ENCODE peak calls at places on chromosomes 7 and 10, in six cellular contexts. One of them, this sample, is unnamed.

GRCh38 chr7:45349102-45349501 is 191.5 kb downstream of the RAMP3 start:
- DNase-seq in IMR-90: no peak
- DNase-seq in iPS DF 6.9: no peak
- DNase-seq in right cardiac atrium: no peak
- DNase-seq in CD4-positive, alpha-beta memory T cell: no peak
- DNase-seq in CD8-positive, alpha-beta T cell: no peak
- DNase-seq in this sample: no peak

GRCh38 chr10:22230331-22230833 is 12.6 kb upstream of the EBLN1 start:
- DNase-seq in IMR-90: peak
- DNase-seq in CD8-positive, alpha-beta T cell: no peak
- DNase-seq in iPS DF 6.9: no peak
- DNase-seq in CD4-positive, alpha-beta memory T cell: peak
- DNase-seq in right cardiac atrium: peak
- DNase-seq in this sample: no peak

GRCh38 chr10:14751576-14752330 is 22.9 kb downstream of the FAM107B start:
- DNase-seq in right cardiac atrium: peak
- DNase-seq in iPS DF 6.9: peak
- DNase-seq in IMR-90: peak
- DNase-seq in CD8-positive, alpha-beta T cell: no peak
- DNase-seq in CD4-positive, alpha-beta memory T cell: no peak
- DNase-seq in this sample: peak

GRCh38 chr10:110876000-110876399 is 4.3 kb downstream of the PDCD4 start:
- DNase-seq in CD4-positive, alpha-beta memory T cell: no peak
- DNase-seq in IMR-90: no peak
- DNase-seq in iPS DF 6.9: no peak
- DNase-seq in right cardiac atrium: no peak
- DNase-seq in CD8-positive, alpha-beta T cell: no peak
- DNase-seq in this sample: no peak

GRCh38 chr10:71527135-71527534 is 130.4 kb downstream of the CDH23 start:
- DNase-seq in iPS DF 6.9: no peak
- DNase-seq in right cardiac atrium: peak
- DNase-seq in IMR-90: no peak
- DNase-seq in CD4-positive, alpha-beta memory T cell: no peak
- DNase-seq in CD8-positive, alpha-beta T cell: no peak
- DNase-seq in this sample: no peak

GRCh38 chr10:35635576-35635975 is 6.5 kb downstream of the FZD8 start:
- DNase-seq in iPS DF 6.9: no peak
- DNase-seq in right cardiac atrium: no peak
- DNase-seq in CD8-positive, alpha-beta T cell: no peak
- DNase-seq in IMR-90: peak
- DNase-seq in CD4-positive, alpha-beta memory T cell: no peak
- DNase-seq in this sample: no peak

GRCh38 chr7:94710256-94710655 is 54.3 kb upstream of the SGCE start:
- DNase-seq in CD4-positive, alpha-beta memory T cell: no peak
- DNase-seq in right cardiac atrium: no peak
- DNase-seq in CD8-positive, alpha-beta T cell: no peak
- DNase-seq in IMR-90: peak
- DNase-seq in iPS DF 6.9: no peak
- DNase-seq in this sample: no peak

GRCh38 chr7:89104748-89105685 is 309.5 kb upstream of the TEX47 start:
- DNase-seq in CD4-positive, alpha-beta memory T cell: no peak
- DNase-seq in right cardiac atrium: no peak
- DNase-seq in iPS DF 6.9: no peak
- DNase-seq in IMR-90: no peak
- DNase-seq in CD8-positive, alpha-beta T cell: no peak
- DNase-seq in this sample: no peak

GRCh38 chr10:48494073-48494472 is 110.8 kb downstream of the ARHGAP22 start:
- DNase-seq in iPS DF 6.9: no peak
- DNase-seq in CD8-positive, alpha-beta T cell: no peak
- DNase-seq in CD4-positive, alpha-beta memory T cell: no peak
- DNase-seq in right cardiac atrium: no peak
- DNase-seq in IMR-90: no peak
- DNase-seq in this sample: no peak

GRCh38 chr7:30751696-30752273 is at the start of gene INMT:
- DNase-seq in CD4-positive, alpha-beta memory T cell: no peak
- DNase-seq in iPS DF 6.9: no peak
- DNase-seq in CD8-positive, alpha-beta T cell: no peak
- DNase-seq in IMR-90: no peak
- DNase-seq in right cardiac atrium: peak
- DNase-seq in this sample: no peak

GRCh38 chr7:21624320-21624719 is 81.5 kb downstream of the DNAH11 start:
- DNase-seq in IMR-90: no peak
- DNase-seq in CD8-positive, alpha-beta T cell: no peak
- DNase-seq in iPS DF 6.9: no peak
- DNase-seq in right cardiac atrium: no peak
- DNase-seq in CD4-positive, alpha-beta memory T cell: no peak
- DNase-seq in this sample: no peak

GRCh38 chr10:8227246-8227645 is 172.8 kb downstream of the GATA3 start:
- DNase-seq in iPS DF 6.9: no peak
- DNase-seq in right cardiac atrium: no peak
- DNase-seq in IMR-90: no peak
- DNase-seq in CD4-positive, alpha-beta memory T cell: no peak
- DNase-seq in CD8-positive, alpha-beta T cell: no peak
- DNase-seq in this sample: no peak

GRCh38 chr10:8053446-8054242 is 844 bp upstream of the GATA3 start:
- DNase-seq in CD4-positive, alpha-beta memory T cell: peak
- DNase-seq in iPS DF 6.9: no peak
- DNase-seq in right cardiac atrium: peak
- DNase-seq in IMR-90: peak
- DNase-seq in CD8-positive, alpha-beta T cell: peak
- DNase-seq in this sample: peak

GRCh38 chr7:55258631-55259030 is 106.5 kb upstream of the LANCL2 start:
- DNase-seq in CD4-positive, alpha-beta memory T cell: no peak
- DNase-seq in CD8-positive, alpha-beta T cell: no peak
- DNase-seq in IMR-90: no peak
- DNase-seq in right cardiac atrium: no peak
- DNase-seq in iPS DF 6.9: no peak
- DNase-seq in this sample: no peak

GRCh38 chr7:2321020-2321419 is 6.8 kb upstream of the SNX8 start:
- DNase-seq in CD4-positive, alpha-beta memory T cell: no peak
- DNase-seq in right cardiac atrium: no peak
- DNase-seq in IMR-90: peak
- DNase-seq in CD8-positive, alpha-beta T cell: no peak
- DNase-seq in iPS DF 6.9: no peak
- DNase-seq in this sample: no peak
- H3K27ac ChIP-seq in CD4-positive, alpha-beta memory T cell: no peak
- H3K27ac ChIP-seq in right cardiac atrium: no peak
- H3K27ac ChIP-seq in IMR-90: no peak
- H3K27ac ChIP-seq in CD8-positive, alpha-beta T cell: no peak
- H3K27ac ChIP-seq in iPS DF 6.9: no peak
- H3K27ac ChIP-seq in this sample: no peak

DNA sequence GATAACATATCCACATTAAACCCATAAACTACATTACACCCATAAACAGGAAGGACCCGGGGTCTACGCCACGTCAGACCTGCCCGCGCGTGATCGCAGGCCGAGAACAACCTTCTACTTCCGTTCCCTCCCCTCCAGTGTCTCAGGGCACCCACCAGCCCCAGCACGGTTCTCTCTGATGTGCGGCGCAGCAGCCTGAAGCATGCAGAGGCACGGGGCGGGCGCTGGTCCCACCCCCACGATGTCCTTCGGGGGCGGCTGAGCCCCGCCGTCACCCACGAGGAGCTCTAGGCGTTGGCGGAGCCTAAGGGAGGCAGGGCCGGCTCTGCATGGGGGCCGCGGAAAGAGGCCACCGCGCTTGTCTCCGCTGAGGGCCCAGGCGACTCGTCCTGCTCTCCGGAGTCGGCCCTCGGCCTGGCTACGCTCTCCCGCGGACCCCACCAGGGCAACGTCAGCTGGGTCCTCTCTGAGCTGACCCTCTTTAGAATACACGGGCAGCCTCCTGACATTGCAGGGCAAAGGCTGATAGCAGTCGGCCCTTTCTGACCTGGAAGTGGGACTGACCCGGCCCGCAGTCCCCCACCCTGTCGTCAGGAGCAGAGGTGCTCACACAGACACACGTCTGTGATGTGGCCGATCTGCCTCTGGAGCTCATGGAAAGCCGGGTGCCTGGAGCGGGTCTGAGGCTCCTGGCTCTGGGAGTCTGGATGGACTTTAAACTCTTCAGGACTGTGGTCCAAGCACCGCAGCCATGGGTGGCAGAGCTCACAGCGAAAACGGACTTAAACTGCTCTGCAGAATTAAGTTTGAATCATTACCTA is 65.6 kb upstream of the ADGRA1 start:
- DNase-seq in CD8-positive, alpha-beta T cell: no peak
- DNase-seq in IMR-90: no peak
- DNase-seq in iPS DF 6.9: no peak
- DNase-seq in CD4-positive, alpha-beta memory T cell: no peak
- DNase-seq in right cardiac atrium: peak
- DNase-seq in this sample: no peak
- H3K4me3 ChIP-seq in CD8-positive, alpha-beta T cell: no peak
- H3K4me3 ChIP-seq in IMR-90: no peak
- H3K4me3 ChIP-seq in iPS DF 6.9: no peak
- H3K4me3 ChIP-seq in CD4-positive, alpha-beta memory T cell: no peak
- H3K4me3 ChIP-seq in right cardiac atrium: no peak
- H3K4me3 ChIP-seq in this sample: no peak

GRCh38 chr7:101133621-101134398 is 6.9 kb downstream of the SERPINE1 start:
- DNase-seq in right cardiac atrium: no peak
- DNase-seq in IMR-90: peak
- DNase-seq in CD4-positive, alpha-beta memory T cell: no peak
- DNase-seq in iPS DF 6.9: no peak
- DNase-seq in CD8-positive, alpha-beta T cell: no peak
- DNase-seq in this sample: no peak

GRCh38 chr7:101138149-101138870 is 11.4 kb downstream of the SERPINE1 start:
- DNase-seq in iPS DF 6.9: no peak
- DNase-seq in right cardiac atrium: peak
- DNase-seq in IMR-90: peak
- DNase-seq in CD4-positive, alpha-beta memory T cell: peak
- DNase-seq in CD8-positive, alpha-beta T cell: peak
- DNase-seq in this sample: peak

GRCh38 chr7:101129603-101130117 is 2.8 kb downstream of the SERPINE1 start:
- DNase-seq in iPS DF 6.9: no peak
- DNase-seq in CD4-positive, alpha-beta memory T cell: no peak
- DNase-seq in CD8-positive, alpha-beta T cell: no peak
- DNase-seq in right cardiac atrium: no peak
- DNase-seq in IMR-90: no peak
- DNase-seq in this sample: no peak

GRCh38 chr7:101137651-101138148 is 10.8 kb downstream of the SERPINE1 start:
- DNase-seq in IMR-90: no peak
- DNase-seq in iPS DF 6.9: no peak
- DNase-seq in right cardiac atrium: no peak
- DNase-seq in CD4-positive, alpha-beta memory T cell: no peak
- DNase-seq in CD8-positive, alpha-beta T cell: no peak
- DNase-seq in this sample: no peak

DNA sequence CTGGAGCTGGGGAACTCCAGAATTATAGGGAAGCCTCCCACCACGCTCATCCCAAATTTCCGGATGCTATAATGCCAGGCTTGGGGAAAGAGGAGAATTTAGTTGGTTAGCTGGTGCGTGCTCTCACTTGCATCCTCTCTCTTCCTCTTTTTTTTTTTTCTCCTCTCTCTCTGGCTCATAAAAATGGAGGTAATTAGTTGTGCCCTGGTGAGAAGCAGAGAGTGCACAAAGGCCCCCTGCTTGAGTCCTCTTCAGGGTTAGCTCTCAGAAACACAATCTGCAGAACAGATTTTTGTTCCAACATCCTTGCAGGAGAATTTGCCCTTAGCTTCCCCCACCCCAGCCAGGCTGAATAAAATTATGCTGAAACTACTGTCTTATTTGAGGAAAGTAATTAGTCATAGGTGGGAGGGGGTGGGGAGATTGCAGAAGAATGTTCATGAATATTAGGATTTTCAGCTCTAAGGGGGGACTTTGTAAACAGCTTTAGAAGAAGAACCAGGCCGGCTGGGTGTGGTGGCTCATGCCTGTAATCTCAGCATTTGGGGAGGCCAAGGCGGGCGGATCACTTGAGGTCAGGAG is 7.6 kb downstream of the SERPINE1 start:
- DNase-seq in CD4-positive, alpha-beta memory T cell: no peak
- DNase-seq in right cardiac atrium: no peak
- DNase-seq in iPS DF 6.9: no peak
- DNase-seq in IMR-90: no peak
- DNase-seq in CD8-positive, alpha-beta T cell: no peak
- DNase-seq in this sample: no peak
- H3K27ac ChIP-seq in CD4-positive, alpha-beta memory T cell: no peak
- H3K27ac ChIP-seq in right cardiac atrium: no peak
- H3K27ac ChIP-seq in iPS DF 6.9: no peak
- H3K27ac ChIP-seq in IMR-90: peak
- H3K27ac ChIP-seq in CD8-positive, alpha-beta T cell: no peak
- H3K27ac ChIP-seq in this sample: no peak

DNA sequence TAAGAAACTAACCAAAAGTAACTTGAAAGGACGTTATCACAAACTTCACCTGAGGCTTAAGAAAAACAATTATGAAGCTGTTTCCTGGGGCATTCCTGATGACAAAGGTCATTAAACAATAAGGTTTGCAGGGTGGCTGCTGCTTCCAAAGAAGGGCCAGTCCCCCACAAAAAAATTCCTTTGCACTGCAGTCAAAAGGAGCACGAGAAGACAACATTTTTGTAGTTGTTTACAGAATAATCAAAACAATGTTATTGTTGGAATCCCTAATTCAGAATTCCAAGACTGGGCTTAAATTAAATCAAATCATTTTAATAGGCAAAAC is 398 bp upstream of the USP54 start:
- DNase-seq in CD4-positive, alpha-beta memory T cell: no peak
- DNase-seq in right cardiac atrium: no peak
- DNase-seq in iPS DF 6.9: no peak
- DNase-seq in CD8-positive, alpha-beta T cell: no peak
- DNase-seq in IMR-90: no peak
- DNase-seq in this sample: no peak
- H3K4me3 ChIP-seq in CD4-positive, alpha-beta memory T cell: no peak
- H3K4me3 ChIP-seq in right cardiac atrium: peak
- H3K4me3 ChIP-seq in iPS DF 6.9: no peak
- H3K4me3 ChIP-seq in CD8-positive, alpha-beta T cell: no peak
- H3K4me3 ChIP-seq in IMR-90: no peak
- H3K4me3 ChIP-seq in this sample: peak

This sample was measured in psoas muscle.